ENCODE peak calls at places on chromosomes 7 and 10, in ten cellular contexts. One of them, this sample, is unnamed.
A peak's percentile ranks its signal among the peaks of the same experiment; 100 is the strongest.

GRCh38 chr10:44776181-44776580 is 135.0 kb upstream of the TMEM72 start:
- DNase-seq in stomach: no peak
- DNase-seq in IMR-90: no peak
- DNase-seq in body of pancreas: no peak
- DNase-seq in fibroblast of lung: no peak
- DNase-seq in activated CD8-positive, alpha-beta T cell treated with anti-CD3 and anti-CD28 coated beads for 36 hours: no peak
- DNase-seq in coronary artery: no peak
- DNase-seq in choroid plexus epithelial cell: no peak
- DNase-seq in CD8-positive, alpha-beta T cell: no peak
- DNase-seq in HepG2: no peak
- DNase-seq in this sample: no peak

GRCh38 chr10:102814456-102814871 is 22.7 kb downstream of the CYP17A1 start:
- DNase-seq in choroid plexus epithelial cell: peak; percentile 83
- DNase-seq in coronary artery: peak; percentile 85
- DNase-seq in activated CD8-positive, alpha-beta T cell treated with anti-CD3 and anti-CD28 coated beads for 36 hours: no peak
- DNase-seq in fibroblast of lung: peak; percentile 27
- DNase-seq in stomach: peak; percentile 53
- DNase-seq in HepG2: peak; percentile 76
- DNase-seq in IMR-90: peak; percentile 40
- DNase-seq in body of pancreas: no peak
- DNase-seq in CD8-positive, alpha-beta T cell: no peak
- DNase-seq in this sample: no peak

GRCh38 chr10:97335188-97335619 is 675 bp upstream of the FRAT2 start:
- DNase-seq in IMR-90: no peak
- DNase-seq in coronary artery: no peak
- DNase-seq in CD8-positive, alpha-beta T cell: no peak
- DNase-seq in body of pancreas: peak; percentile 31
- DNase-seq in fibroblast of lung: no peak
- DNase-seq in activated CD8-positive, alpha-beta T cell treated with anti-CD3 and anti-CD28 coated beads for 36 hours: no peak
- DNase-seq in HepG2: no peak
- DNase-seq in choroid plexus epithelial cell: no peak
- DNase-seq in stomach: no peak
- DNase-seq in this sample: no peak

GRCh38 chr10:11036424-11037011 is 18.8 kb downstream of the CELF2 start:
- DNase-seq in stomach: peak; percentile 55
- DNase-seq in HepG2: peak; percentile 11
- DNase-seq in choroid plexus epithelial cell: peak; percentile 77
- DNase-seq in coronary artery: no peak
- DNase-seq in fibroblast of lung: peak; percentile 76
- DNase-seq in activated CD8-positive, alpha-beta T cell treated with anti-CD3 and anti-CD28 coated beads for 36 hours: no peak
- DNase-seq in body of pancreas: peak; percentile 55
- DNase-seq in IMR-90: peak; percentile 62
- DNase-seq in CD8-positive, alpha-beta T cell: no peak
- DNase-seq in this sample: peak; percentile 35

GRCh38 chr10:114687459-114687858 is 29.4 kb upstream of the ABLIM1 start:
- DNase-seq in IMR-90: no peak
- DNase-seq in fibroblast of lung: no peak
- DNase-seq in stomach: no peak
- DNase-seq in coronary artery: no peak
- DNase-seq in choroid plexus epithelial cell: no peak
- DNase-seq in HepG2: no peak
- DNase-seq in activated CD8-positive, alpha-beta T cell treated with anti-CD3 and anti-CD28 coated beads for 36 hours: no peak
- DNase-seq in body of pancreas: no peak
- DNase-seq in CD8-positive, alpha-beta T cell: no peak
- DNase-seq in this sample: no peak

GRCh38 chr7:131010714-131011436 is 276.9 kb upstream of the KLF14 start:
- DNase-seq in IMR-90: peak; percentile 63
- DNase-seq in CD8-positive, alpha-beta T cell: no peak
- DNase-seq in body of pancreas: no peak
- DNase-seq in fibroblast of lung: peak; percentile 84
- DNase-seq in choroid plexus epithelial cell: peak; percentile 53
- DNase-seq in coronary artery: no peak
- DNase-seq in activated CD8-positive, alpha-beta T cell treated with anti-CD3 and anti-CD28 coated beads for 36 hours: no peak
- DNase-seq in HepG2: no peak
- DNase-seq in stomach: no peak
- DNase-seq in this sample: peak; percentile 39

GRCh38 chr10:24790599-24790998 is 66.9 kb upstream of the ARHGAP21 start:
- DNase-seq in choroid plexus epithelial cell: no peak
- DNase-seq in activated CD8-positive, alpha-beta T cell treated with anti-CD3 and anti-CD28 coated beads for 36 hours: no peak
- DNase-seq in body of pancreas: no peak
- DNase-seq in stomach: no peak
- DNase-seq in fibroblast of lung: no peak
- DNase-seq in IMR-90: no peak
- DNase-seq in coronary artery: no peak
- DNase-seq in CD8-positive, alpha-beta T cell: no peak
- DNase-seq in HepG2: no peak
- DNase-seq in this sample: no peak

GRCh38 chr10:88125766-88126165 is 262.3 kb downstream of the PTEN start:
- DNase-seq in body of pancreas: no peak
- DNase-seq in HepG2: no peak
- DNase-seq in choroid plexus epithelial cell: no peak
- DNase-seq in coronary artery: no peak
- DNase-seq in activated CD8-positive, alpha-beta T cell treated with anti-CD3 and anti-CD28 coated beads for 36 hours: no peak
- DNase-seq in fibroblast of lung: no peak
- DNase-seq in stomach: no peak
- DNase-seq in CD8-positive, alpha-beta T cell: no peak
- DNase-seq in IMR-90: no peak
- DNase-seq in this sample: no peak

GRCh38 chr10:70306168-70306705 is 22.4 kb upstream of the NPFFR1 start:
- DNase-seq in HepG2: no peak
- DNase-seq in IMR-90: no peak
- DNase-seq in body of pancreas: no peak
- DNase-seq in choroid plexus epithelial cell: no peak
- DNase-seq in fibroblast of lung: no peak
- DNase-seq in stomach: no peak
- DNase-seq in CD8-positive, alpha-beta T cell: no peak
- DNase-seq in activated CD8-positive, alpha-beta T cell treated with anti-CD3 and anti-CD28 coated beads for 36 hours: no peak
- DNase-seq in coronary artery: no peak
- DNase-seq in this sample: no peak

GRCh38 chr7:27739301-27739913 is 555 bp upstream of the TAX1BP1 start:
- DNase-seq in HepG2: no peak
- DNase-seq in body of pancreas: no peak
- DNase-seq in activated CD8-positive, alpha-beta T cell treated with anti-CD3 and anti-CD28 coated beads for 36 hours: no peak
- DNase-seq in stomach: no peak
- DNase-seq in choroid plexus epithelial cell: no peak
- DNase-seq in IMR-90: peak; percentile 70
- DNase-seq in coronary artery: no peak
- DNase-seq in CD8-positive, alpha-beta T cell: no peak
- DNase-seq in fibroblast of lung: peak; percentile 30
- DNase-seq in this sample: no peak

GRCh38 chr10:92826504-92826903 is 21.8 kb upstream of the EXOC6 start:
- DNase-seq in activated CD8-positive, alpha-beta T cell treated with anti-CD3 and anti-CD28 coated beads for 36 hours: no peak
- DNase-seq in HepG2: no peak
- DNase-seq in IMR-90: no peak
- DNase-seq in fibroblast of lung: no peak
- DNase-seq in stomach: no peak
- DNase-seq in choroid plexus epithelial cell: no peak
- DNase-seq in body of pancreas: no peak
- DNase-seq in CD8-positive, alpha-beta T cell: no peak
- DNase-seq in coronary artery: no peak
- DNase-seq in this sample: no peak

GRCh38 chr10:92826061-92826460 is 22.3 kb upstream of the EXOC6 start:
- DNase-seq in CD8-positive, alpha-beta T cell: no peak
- DNase-seq in choroid plexus epithelial cell: no peak
- DNase-seq in HepG2: no peak
- DNase-seq in stomach: no peak
- DNase-seq in body of pancreas: no peak
- DNase-seq in IMR-90: no peak
- DNase-seq in fibroblast of lung: no peak
- DNase-seq in coronary artery: no peak
- DNase-seq in activated CD8-positive, alpha-beta T cell treated with anti-CD3 and anti-CD28 coated beads for 36 hours: no peak
- DNase-seq in this sample: no peak

GRCh38 chr10:92822060-92822634 is 26.2 kb upstream of the EXOC6 start:
- DNase-seq in fibroblast of lung: peak; percentile 89
- DNase-seq in activated CD8-positive, alpha-beta T cell treated with anti-CD3 and anti-CD28 coated beads for 36 hours: no peak
- DNase-seq in coronary artery: no peak
- DNase-seq in IMR-90: peak; percentile 95
- DNase-seq in HepG2: peak; percentile 34
- DNase-seq in stomach: no peak
- DNase-seq in CD8-positive, alpha-beta T cell: no peak
- DNase-seq in body of pancreas: no peak
- DNase-seq in choroid plexus epithelial cell: peak; percentile 92
- DNase-seq in this sample: peak; percentile 85

DNA sequence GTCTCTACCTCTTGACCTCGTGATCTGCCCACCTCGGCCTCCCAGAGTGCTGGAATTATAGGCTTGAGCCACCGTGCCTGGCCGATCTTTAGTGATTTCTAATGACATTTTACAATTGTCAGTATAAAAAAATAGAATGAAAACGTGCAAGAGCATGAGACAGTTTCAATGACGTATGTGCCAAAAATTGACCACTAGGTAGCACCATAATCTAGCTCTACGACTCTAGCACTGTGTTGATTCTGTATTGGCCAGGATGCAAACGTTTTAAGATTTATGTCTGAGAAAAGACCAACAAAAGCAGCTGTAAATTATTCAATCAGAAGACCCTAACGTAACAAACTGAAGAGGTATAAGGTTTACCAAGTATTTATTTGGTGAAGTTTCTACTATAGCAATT is 25.4 kb upstream of the EXOC6 start:
- DNase-seq in fibroblast of lung: peak; percentile 48
- DNase-seq in IMR-90: peak; percentile 35
- DNase-seq in coronary artery: no peak
- DNase-seq in activated CD8-positive, alpha-beta T cell treated with anti-CD3 and anti-CD28 coated beads for 36 hours: no peak
- DNase-seq in HepG2: no peak
- DNase-seq in choroid plexus epithelial cell: peak; percentile 78
- DNase-seq in stomach: no peak
- DNase-seq in body of pancreas: no peak
- DNase-seq in CD8-positive, alpha-beta T cell: no peak
- DNase-seq in this sample: no peak
- TF ChIP-seq CTCF in fibroblast of lung: no peak
- TF ChIP-seq CTCF in IMR-90: peak; percentile 30
- TF ChIP-seq CTCF in coronary artery: no peak
- TF ChIP-seq CTCF in activated CD8-positive, alpha-beta T cell treated with anti-CD3 and anti-CD28 coated beads for 36 hours: no peak
- TF ChIP-seq CTCF in HepG2: peak; percentile 43
- TF ChIP-seq CTCF in choroid plexus epithelial cell: peak; percentile 50
- TF ChIP-seq CTCF in stomach: no peak
- TF ChIP-seq CTCF in body of pancreas: no peak
- TF ChIP-seq CTCF in CD8-positive, alpha-beta T cell: no peak
- TF ChIP-seq CTCF in this sample: peak; percentile 47

GRCh38 chr10:91756286-91756685 is 41.9 kb upstream of the TNKS2 start:
- DNase-seq in coronary artery: no peak
- DNase-seq in activated CD8-positive, alpha-beta T cell treated with anti-CD3 and anti-CD28 coated beads for 36 hours: no peak
- DNase-seq in body of pancreas: no peak
- DNase-seq in IMR-90: peak; percentile 90
- DNase-seq in fibroblast of lung: peak; percentile 90
- DNase-seq in stomach: no peak
- DNase-seq in choroid plexus epithelial cell: peak; percentile 98
- DNase-seq in CD8-positive, alpha-beta T cell: no peak
- DNase-seq in HepG2: no peak
- DNase-seq in this sample: peak; percentile 35

GRCh38 chr10:91759581-91759986 is 38.6 kb upstream of the TNKS2 start:
- DNase-seq in HepG2: no peak
- DNase-seq in fibroblast of lung: peak; percentile 31
- DNase-seq in CD8-positive, alpha-beta T cell: no peak
- DNase-seq in body of pancreas: no peak
- DNase-seq in coronary artery: no peak
- DNase-seq in activated CD8-positive, alpha-beta T cell treated with anti-CD3 and anti-CD28 coated beads for 36 hours: no peak
- DNase-seq in choroid plexus epithelial cell: peak; percentile 16
- DNase-seq in IMR-90: peak; percentile 50
- DNase-seq in stomach: no peak
- DNase-seq in this sample: peak; percentile 6

GRCh38 chr10:91762878-91763277 is 35.3 kb upstream of the TNKS2 start:
- DNase-seq in CD8-positive, alpha-beta T cell: no peak
- DNase-seq in fibroblast of lung: no peak
- DNase-seq in choroid plexus epithelial cell: no peak
- DNase-seq in activated CD8-positive, alpha-beta T cell treated with anti-CD3 and anti-CD28 coated beads for 36 hours: no peak
- DNase-seq in body of pancreas: no peak
- DNase-seq in stomach: no peak
- DNase-seq in coronary artery: no peak
- DNase-seq in HepG2: no peak
- DNase-seq in IMR-90: no peak
- DNase-seq in this sample: no peak

DNA sequence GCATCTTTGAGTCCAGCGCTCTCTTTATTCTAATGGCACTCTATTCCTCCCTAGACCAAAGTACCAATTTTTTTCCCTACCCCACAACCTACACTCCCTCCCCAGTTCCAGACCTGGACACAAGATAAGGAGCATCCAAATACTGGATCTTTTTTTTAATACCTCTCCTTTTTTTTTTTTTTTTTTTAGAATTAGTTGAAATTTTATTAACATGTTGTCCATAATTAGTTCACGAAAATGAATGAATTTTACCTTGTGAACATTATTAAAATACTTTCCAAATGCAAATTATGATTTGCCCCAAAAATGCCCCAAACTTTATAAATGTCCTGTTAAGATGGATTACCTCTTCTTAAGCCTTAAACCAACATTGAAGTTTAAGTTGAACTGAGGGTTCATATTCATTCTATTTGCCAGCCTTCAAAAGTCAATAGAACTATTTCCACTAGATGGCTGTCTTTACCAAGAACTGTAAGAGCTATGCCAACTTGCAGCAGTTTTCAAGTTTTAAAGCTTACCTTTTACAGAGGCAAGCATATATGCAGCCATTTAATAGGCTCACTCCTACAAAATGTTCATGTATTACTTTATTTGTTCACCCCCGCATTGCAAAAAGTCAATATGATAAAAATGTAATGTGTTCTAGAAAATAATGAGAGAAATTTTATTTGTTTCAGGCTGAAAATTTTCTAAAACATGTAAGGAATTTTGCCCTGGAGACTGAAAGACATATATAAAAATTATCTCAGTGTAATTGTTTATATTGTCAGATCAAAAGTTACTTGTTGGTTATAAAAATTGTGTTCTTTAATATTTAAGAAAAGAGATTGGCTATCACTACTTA is 39.7 kb upstream of the TNKS2 start:
- DNase-seq in CD8-positive, alpha-beta T cell: no peak
- DNase-seq in IMR-90: peak; percentile 75
- DNase-seq in choroid plexus epithelial cell: peak; percentile 87
- DNase-seq in fibroblast of lung: peak; percentile 86
- DNase-seq in activated CD8-positive, alpha-beta T cell treated with anti-CD3 and anti-CD28 coated beads for 36 hours: no peak
- DNase-seq in HepG2: peak; percentile 72
- DNase-seq in coronary artery: no peak
- DNase-seq in stomach: no peak
- DNase-seq in body of pancreas: no peak
- DNase-seq in this sample: peak; percentile 58
- TF ChIP-seq CTCF in CD8-positive, alpha-beta T cell: peak; percentile 74
- TF ChIP-seq CTCF in IMR-90: peak; percentile 64
- TF ChIP-seq CTCF in choroid plexus epithelial cell: peak; percentile 64
- TF ChIP-seq CTCF in fibroblast of lung: peak; percentile 42
- TF ChIP-seq CTCF in activated CD8-positive, alpha-beta T cell treated with anti-CD3 and anti-CD28 coated beads for 36 hours: peak; percentile 67
- TF ChIP-seq CTCF in HepG2: peak; percentile 80
- TF ChIP-seq CTCF in coronary artery: peak; percentile 21
- TF ChIP-seq CTCF in stomach: no peak
- TF ChIP-seq CTCF in body of pancreas: peak; percentile 68
- TF ChIP-seq CTCF in this sample: peak; percentile 73

GRCh38 chr10:32256613-32257437 is 90.1 kb downstream of the EPC1 start:
- DNase-seq in HepG2: peak; percentile 40
- DNase-seq in fibroblast of lung: peak; percentile 65
- DNase-seq in choroid plexus epithelial cell: peak; percentile 65
- DNase-seq in stomach: peak; percentile 80
- DNase-seq in IMR-90: peak; percentile 37
- DNase-seq in coronary artery: no peak
- DNase-seq in CD8-positive, alpha-beta T cell: peak; percentile 56
- DNase-seq in activated CD8-positive, alpha-beta T cell treated with anti-CD3 and anti-CD28 coated beads for 36 hours: peak; percentile 83
- DNase-seq in body of pancreas: peak; percentile 62
- DNase-seq in this sample: peak; percentile 18
- TF ChIP-seq CTCF in HepG2: peak; percentile 88
- TF ChIP-seq CTCF in fibroblast of lung: peak; percentile 94
- TF ChIP-seq CTCF in choroid plexus epithelial cell: peak; percentile 98
- TF ChIP-seq CTCF in stomach: no peak
- TF ChIP-seq CTCF in IMR-90: peak; percentile 85
- TF ChIP-seq CTCF in coronary artery: peak; percentile 84
- TF ChIP-seq CTCF in CD8-positive, alpha-beta T cell: peak; percentile 89
- TF ChIP-seq CTCF in activated CD8-positive, alpha-beta T cell treated with anti-CD3 and anti-CD28 coated beads for 36 hours: peak; percentile 84
- TF ChIP-seq CTCF in body of pancreas: peak; percentile 83
- TF ChIP-seq CTCF in this sample: peak; percentile 93

GRCh38 chr7:149662591-149663095 is 110.7 kb downstream of the ZNF467 start:
- DNase-seq in coronary artery: no peak
- DNase-seq in stomach: peak; percentile 84
- DNase-seq in IMR-90: peak; percentile 44
- DNase-seq in activated CD8-positive, alpha-beta T cell treated with anti-CD3 and anti-CD28 coated beads for 36 hours: peak; percentile 86
- DNase-seq in HepG2: peak; percentile 75
- DNase-seq in choroid plexus epithelial cell: peak; percentile 64
- DNase-seq in fibroblast of lung: peak; percentile 55
- DNase-seq in CD8-positive, alpha-beta T cell: peak; percentile 31
- DNase-seq in body of pancreas: peak; percentile 82
- DNase-seq in this sample: peak; percentile 44
- TF ChIP-seq CTCF in coronary artery: no peak
- TF ChIP-seq CTCF in stomach: no peak
- TF ChIP-seq CTCF in IMR-90: peak; percentile 55
- TF ChIP-seq CTCF in activated CD8-positive, alpha-beta T cell treated with anti-CD3 and anti-CD28 coated beads for 36 hours: peak; percentile 37
- TF ChIP-seq CTCF in HepG2: peak; percentile 90
- TF ChIP-seq CTCF in choroid plexus epithelial cell: peak; percentile 68
- TF ChIP-seq CTCF in fibroblast of lung: peak; percentile 44
- TF ChIP-seq CTCF in CD8-positive, alpha-beta T cell: no peak
- TF ChIP-seq CTCF in body of pancreas: peak; percentile 64
- TF ChIP-seq CTCF in this sample: peak; percentile 78